ENCODE peak calls at places on chromosomes 11 and 22, in five cellular contexts. R is IMR-90, E is foreskin fibroblast, C is right lobe of liver, B is neural progenitor cell. Y is an unnamed sample.

GRCh38 chr22:42963231-42963595 is 51.7 kb downstream of the PACSIN2 start:
- DNase-seq in B (no peak), R (no peak), E (no peak), C (no peak), Y (no peak)

GRCh38 chr22:30685178-30685577 is 9.5 kb upstream of the OSBP2 start:
- DNase-seq in E (no peak), C (no peak), B (no peak), R (no peak), Y (no peak)

GRCh38 chr11:2760196-2760871 is 60.5 kb upstream of the KCNQ1OT1 start:
- DNase-seq in E (no peak), C (peak; percentile 6), B (no peak), R (no peak), Y (no peak)

GRCh38 chr22:44380716-44381500 is 68.2 kb upstream of the SHISAL1 start:
- DNase-seq in R (no peak), E (no peak), B (peak; percentile 74), C (peak; percentile 7), Y (no peak)

GRCh38 chr22:38401336-38402084 is 53.5 kb downstream of the KCNJ4 start:
- DNase-seq in C (peak; percentile 44), R (no peak), E (no peak), B (no peak), Y (no peak)

GRCh38 chr11:70912226-70912840 is 340.0 kb downstream of the SHANK2 start:
- DNase-seq in E (no peak), B (no peak), R (peak; percentile 75), C (no peak), Y (no peak)

GRCh38 chr11:95849087-95849825 is 59.0 kb downstream of the CEP57 start:
- DNase-seq in B (peak; percentile 60), E (peak; percentile 71), C (no peak), R (peak; percentile 82), Y (peak; percentile 69)

GRCh38 chr11:63666874-63667273 is 4.3 kb downstream of the ATL3 start:
- DNase-seq in R (peak; percentile 94), C (no peak), B (no peak), E (peak; percentile 84), Y (peak; percentile 73)

GRCh38 chr11:106466441-106467190 is 389.2 kb downstream of the AASDHPPT start:
- DNase-seq in B (peak; percentile 9), C (no peak), E (peak; percentile 87), R (peak; percentile 94), Y (peak; percentile 78)

GRCh38 chr11:6655020-6655789 is 404 bp downstream of the DCHS1 start:
- DNase-seq in E (peak; percentile 32), B (peak; percentile 67), R (no peak), C (no peak), Y (peak; percentile 15)

GRCh38 chr11:83206771-83207413 is 13.4 kb downstream of the ANKRD42 start:
- DNase-seq in E (no peak), R (no peak), B (no peak), C (no peak), Y (no peak)

GRCh38 chr11:77449060-77449521 is 24.8 kb downstream of the PAK1 start:
- DNase-seq in C (no peak), E (no peak), R (no peak), B (no peak), Y (no peak)

GRCh38 chr22:23401111-23401909 is 178.8 kb downstream of the IGLL1 start:
- DNase-seq in R (peak; percentile 75), E (peak; percentile 81), C (no peak), B (no peak), Y (peak; percentile 70)

GRCh38 chr11:72637926-72638325 is 36.3 kb downstream of the PDE2A start:
- DNase-seq in R (no peak), C (no peak), B (no peak), E (no peak), Y (no peak)

GRCh38 chr11:83726316-83726715 is 440.1 kb upstream of the CCDC90B start:
- DNase-seq in R (no peak), B (no peak), C (no peak), E (no peak), Y (no peak)

GRCh38 chr11:123451183-123451907 is 21.3 kb downstream of the GRAMD1B start:
- DNase-seq in B (no peak), C (no peak), R (no peak), E (no peak), Y (no peak)

GRCh38 chr11:95108671-95109551 is 19.3 kb downstream of the ENDOD1 start:
- DNase-seq in E (peak; percentile 26), C (no peak), B (peak; percentile 13), R (peak; percentile 14), Y (no peak)

GRCh38 chr11:46302866-46303265 is 25.4 kb downstream of the CREB3L1 start:
- DNase-seq in C (no peak), R (no peak), E (no peak), B (no peak), Y (no peak)

GRCh38 chr11:68002943-68003845 is 703 bp downstream of the UNC93B1 start:
- DNase-seq in E (peak; percentile 58), C (peak; percentile 53), R (no peak), B (peak; percentile 62), Y (no peak)

GRCh38 chr11:134882141-134882540 is 470.1 kb upstream of the B3GAT1 start:
- DNase-seq in E (no peak), R (no peak), B (no peak), C (no peak), Y (no peak)

GRCh38 chr11:93131709-93132108 is 66.1 kb downstream of the SLC36A4 start:
- DNase-seq in R (no peak), E (no peak), B (peak; percentile 57), C (no peak), Y (no peak)

GRCh38 chr11:94449437-94449836 is 44.2 kb downstream of the MRE11 start:
- DNase-seq in E (peak; percentile 89), B (no peak), C (no peak), R (peak; percentile 88), Y (peak; percentile 77)

GRCh38 chr22:47692811-47693210 is 930.4 kb downstream of the TBC1D22A start:
- DNase-seq in R (no peak), B (no peak), E (no peak), C (no peak), Y (no peak)

GRCh38 chr22:47691152-47691895 is 928.9 kb downstream of the TBC1D22A start:
- DNase-seq in B (no peak), R (no peak), C (no peak), E (no peak), Y (no peak)

GRCh38 chr22:47690586-47690985 is 928.1 kb downstream of the TBC1D22A start:
- DNase-seq in R (no peak), C (no peak), E (no peak), B (no peak), Y (no peak)

GRCh38 chr22:47687776-47688175 is 925.3 kb downstream of the TBC1D22A start:
- DNase-seq in R (no peak), E (no peak), B (no peak), C (no peak), Y (no peak)

DNA sequence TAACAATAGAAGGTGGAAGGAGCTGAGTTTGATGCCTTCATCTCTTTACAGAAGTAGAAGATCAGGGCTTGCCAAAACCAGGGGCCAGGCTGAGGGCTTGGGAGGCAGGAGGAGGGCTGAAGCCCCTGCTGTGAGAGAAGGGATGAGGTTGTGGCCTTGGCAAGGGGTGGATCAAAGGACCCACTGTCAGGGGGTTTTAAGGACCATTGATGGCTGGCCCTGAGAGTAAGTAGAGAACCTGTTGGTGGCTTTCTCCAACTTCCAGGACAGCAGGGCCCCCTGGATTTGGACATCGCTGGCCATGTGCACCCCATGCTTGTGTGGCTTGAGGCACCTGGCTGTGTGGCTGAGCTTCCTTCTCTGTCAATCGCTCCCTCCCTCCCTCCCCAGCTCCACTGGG is 927.7 kb downstream of the TBC1D22A start:
- DNase-seq in R (no peak), C (no peak), B (no peak), E (no peak), Y (no peak)
- H3K4me3 ChIP-seq in R (no peak overlapping the region), C (no peak overlapping the region), B (no peak overlapping the region), E (no peak overlapping the region), Y (no peak overlapping the region)

GRCh38 chr22:25084405-25085107 is 115.1 kb upstream of the CRYBB3 start:
- DNase-seq in C (no peak), E (no peak), R (no peak), B (no peak), Y (no peak)

GRCh38 chr22:25083414-25084166 is 116.1 kb upstream of the CRYBB3 start:
- DNase-seq in E (no peak), C (no peak), R (no peak), B (peak; percentile 68), Y (no peak)

GRCh38 chr22:25085930-25086901 is 113.4 kb upstream of the CRYBB3 start:
- DNase-seq in B (no peak), R (no peak), C (no peak), E (no peak), Y (no peak)

GRCh38 chr22:25085156-25085555 is 114.5 kb upstream of the CRYBB3 start:
- DNase-seq in C (no peak), E (no peak), B (no peak), R (no peak), Y (no peak)

DNA sequence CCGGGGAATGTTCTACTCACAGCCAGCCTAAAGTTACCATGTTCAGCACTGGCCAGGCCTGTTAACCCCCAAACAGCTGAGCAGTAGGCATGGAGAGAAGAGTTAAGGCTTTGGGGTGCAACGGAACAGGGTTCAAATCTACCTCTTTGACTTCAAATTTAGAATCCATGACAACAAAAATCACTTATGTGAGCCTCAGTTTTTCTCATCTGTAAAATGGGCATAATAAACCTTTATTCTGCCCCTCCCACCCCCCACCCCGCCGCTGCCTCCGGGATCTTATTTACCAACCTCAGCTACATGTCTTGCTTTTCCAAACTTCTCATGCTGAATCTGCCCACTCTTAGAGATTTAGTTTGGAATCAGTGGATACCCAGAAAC is 112.8 kb upstream of the CRYBB3 start:
- DNase-seq in B (no peak), C (no peak), R (no peak), E (no peak), Y (no peak)
- TF ChIP-seq CTCF in B (no peak), C (no peak), R (no peak), E (no peak), Y (no peak)

DNA sequence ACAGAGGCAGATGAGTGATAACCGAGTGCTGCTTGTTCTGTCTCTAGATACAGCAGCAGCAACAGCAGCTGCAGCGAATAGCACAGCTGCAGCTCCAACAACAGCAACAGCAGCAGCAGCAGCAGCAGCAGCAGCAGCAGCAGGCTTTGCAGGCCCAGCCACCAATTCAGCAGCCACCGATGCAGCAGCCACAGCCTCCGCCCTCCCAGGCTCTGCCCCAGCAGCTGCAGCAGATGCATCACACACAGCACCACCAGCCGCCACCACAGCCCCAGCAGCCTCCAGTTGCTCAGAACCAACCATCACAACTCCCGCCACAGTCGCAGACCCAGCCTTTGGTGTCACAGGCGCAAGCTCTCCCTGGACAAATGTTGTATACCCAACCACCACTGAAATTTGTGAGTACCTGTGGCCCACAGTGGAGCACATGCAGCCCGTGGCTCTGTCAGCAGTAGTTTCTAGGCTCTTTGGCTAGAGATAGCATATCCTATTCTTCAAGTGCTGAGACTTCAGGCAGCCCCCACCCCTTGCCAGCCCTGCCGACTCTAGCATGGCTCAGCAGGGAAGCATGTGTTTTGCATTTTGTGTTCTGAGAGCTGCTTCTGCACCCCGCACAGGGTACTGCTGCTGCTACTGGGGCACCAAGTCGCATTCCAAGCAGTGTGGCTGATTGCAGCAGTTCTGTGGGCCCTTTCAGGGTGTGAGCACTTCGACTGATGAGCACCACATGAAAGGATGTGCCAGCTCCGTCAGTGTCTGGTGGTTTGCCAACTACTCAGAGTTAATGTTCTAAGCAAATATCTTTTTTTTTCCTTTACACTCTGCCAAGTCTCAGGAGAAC is 59.2 kb downstream of the MED15 start:
- DNase-seq in B (no peak), C (no peak), E (peak; percentile 96), R (peak; percentile 82), Y (peak; percentile 94)
- H3K4me3 ChIP-seq in B (no peak overlapping the region), C (no peak overlapping the region), E (no peak overlapping the region), R (no peak overlapping the region), Y (no peak overlapping the region)

GRCh38 chr11:74815966-74816365 is 67.3 kb downstream of the RNF169 start:
- DNase-seq in E (no peak), B (peak; percentile 4), R (no peak), C (no peak), Y (no peak)
- TF ChIP-seq CTCF in E (no peak), B (no peak), R (no peak), C (no peak), Y (no peak)

GRCh38 chr11:47355283-47356128 is 3.0 kb upstream of the MYBPC3 start:
- DNase-seq in E (peak; percentile 98), R (peak; percentile 88), B (peak; percentile 96), C (peak; percentile 93), Y (peak; percentile 90)
- H3K4me3 ChIP-seq in E (peak overlapping the region; percentile 38), R (no peak overlapping the region), B (peak overlapping the region; percentile 55), C (peak overlapping the region; percentile 59), Y (peak overlapping the region; percentile 39)